ENCODE peak calls at places on chromosomes 6 and 20, in eight cellular contexts. W is neural progenitor cell; B is A673; L is IMR-90; P is adrenal gland; D is fibroblast of lung; S is CD8-positive, alpha-beta T cell; O is transverse colon. X is an unnamed sample.

GRCh38 chr6:34771727-34772126 is 14.4 kb downstream of the SNRPC start:
- DNase-seq in W (no peak), B (no peak), L (peak; percentile 83), P (no peak), D (peak; percentile 88), S (no peak), O (no peak), X (no peak)

GRCh38 chr6:53240763-53241162 is 92.1 kb upstream of the GCM1 start:
- DNase-seq in W (no peak), B (no peak), L (no peak), P (no peak), D (no peak), S (no peak), O (no peak), X (no peak)

GRCh38 chr6:147752686-147753418 is 244.4 kb downstream of the SAMD5 start:
- DNase-seq in W (no peak), B (no peak), L (peak; percentile 9), P (no peak), D (peak; percentile 8), S (no peak), O (no peak), X (no peak)

GRCh38 chr20:37564388-37565133 is 36.9 kb upstream of the BLCAP start:
- DNase-seq in W (peak; percentile 87), B (peak; percentile 68), L (no peak), P (no peak), D (no peak), S (no peak), O (peak; percentile 44), X (peak; percentile 88)

GRCh38 chr6:79750806-79751205 is 119.7 kb downstream of the SH3BGRL2 start:
- DNase-seq in W (peak; percentile 64), B (peak; percentile 15), L (no peak), P (no peak), D (no peak), S (no peak), O (no peak), X (no peak)

GRCh38 chr6:1170793-1171192 is 141.1 kb upstream of the FOXQ1 start:
- DNase-seq in W (no peak), B (no peak), L (no peak), P (no peak), D (no peak), S (no peak), O (no peak), X (no peak)

GRCh38 chr6:54624779-54625178 is 221.8 kb upstream of the FAM83B start:
- DNase-seq in W (no peak), B (no peak), L (peak; percentile 76), P (no peak), D (peak; percentile 99), S (no peak), O (no peak), X (no peak)

GRCh38 chr20:2295886-2296544 is at the start of gene TGM3:
- DNase-seq in W (no peak), B (no peak), L (no peak), P (no peak), D (no peak), S (no peak), O (no peak), X (no peak)

GRCh38 chr20:49685809-49686208 is 27.9 kb downstream of the B4GALT5 start:
- DNase-seq in W (no peak), B (peak; percentile 87), L (peak; percentile 72), P (no peak), D (peak; percentile 75), S (no peak), O (no peak), X (no peak)

GRCh38 chr6:110999634-111000270 is 17.9 kb downstream of the RPF2 start:
- DNase-seq in W (peak; percentile 16), B (peak; percentile 19), L (peak; percentile 46), P (no peak), D (peak; percentile 11), S (no peak), O (no peak), X (no peak)

GRCh38 chr20:1811621-1812498 is 83.3 kb upstream of the SIRPA start:
- DNase-seq in W (peak; percentile 69), B (no peak), L (peak; percentile 41), P (no peak), D (peak; percentile 51), S (no peak), O (no peak), X (no peak)

GRCh38 chr6:137799950-137800568 is 67.0 kb upstream of the TNFAIP3 start:
- DNase-seq in W (peak; percentile 48), B (peak; percentile 65), L (peak; percentile 67), P (peak; percentile 69), D (peak; percentile 39), S (peak; percentile 43), O (peak; percentile 44), X (no peak)

GRCh38 chr20:51570755-51571469 is 28.4 kb upstream of the NFATC2 start:
- DNase-seq in W (no peak), B (no peak), L (peak; percentile 17), P (no peak), D (no peak), S (no peak), O (peak; percentile 15), X (peak; percentile 83)

GRCh38 chr6:35581633-35582032 is 68.9 kb upstream of the TULP1 start:
- DNase-seq in W (no peak), B (no peak), L (peak; percentile 26), P (no peak), D (peak; percentile 63), S (no peak), O (no peak), X (no peak)

GRCh38 chr6:63635563-63636515 is at the start of gene PHF3:
- DNase-seq in W (peak; percentile 97), B (peak; percentile 95), L (peak; percentile 84), P (peak; percentile 93), D (peak; percentile 86), S (peak; percentile 81), O (peak; percentile 93), X (peak; percentile 95)

GRCh38 chr20:8854566-8854965 is 214.3 kb upstream of the PLCB4 start:
- DNase-seq in W (peak; percentile 10), B (peak; percentile 71), L (peak; percentile 83), P (peak; percentile 29), D (peak; percentile 64), S (no peak), O (peak; percentile 12), X (peak; percentile 73)

GRCh38 chr6:36686668-36687513 is 8.4 kb downstream of the CDKN1A start:
- DNase-seq in W (no peak), B (no peak), L (no peak), P (no peak), D (no peak), S (no peak), O (no peak), X (no peak)

GRCh38 chr6:151400473-151400872 is 9.1 kb upstream of the ZBTB2 start:
- DNase-seq in W (no peak), B (no peak), L (peak; percentile 75), P (no peak), D (peak; percentile 74), S (no peak), O (no peak), X (no peak)

GRCh38 chr6:76441850-76442249 is 369.4 kb upstream of the IMPG1 start:
- DNase-seq in W (peak; percentile 15), B (no peak), L (no peak), P (no peak), D (no peak), S (no peak), O (no peak), X (no peak)

GRCh38 chr6:156828280-156828703 is 51.1 kb downstream of the ARID1B start:
- DNase-seq in W (no peak), B (no peak), L (peak; percentile 91), P (peak; percentile 67), D (peak; percentile 93), S (no peak), O (no peak), X (no peak)

GRCh38 chr6:136066005-136066404 is 184.1 kb downstream of the MTFR2 start:
- DNase-seq in W (no peak), B (no peak), L (peak; percentile 43), P (no peak), D (peak; percentile 41), S (no peak), O (no peak), X (no peak)

DNA sequence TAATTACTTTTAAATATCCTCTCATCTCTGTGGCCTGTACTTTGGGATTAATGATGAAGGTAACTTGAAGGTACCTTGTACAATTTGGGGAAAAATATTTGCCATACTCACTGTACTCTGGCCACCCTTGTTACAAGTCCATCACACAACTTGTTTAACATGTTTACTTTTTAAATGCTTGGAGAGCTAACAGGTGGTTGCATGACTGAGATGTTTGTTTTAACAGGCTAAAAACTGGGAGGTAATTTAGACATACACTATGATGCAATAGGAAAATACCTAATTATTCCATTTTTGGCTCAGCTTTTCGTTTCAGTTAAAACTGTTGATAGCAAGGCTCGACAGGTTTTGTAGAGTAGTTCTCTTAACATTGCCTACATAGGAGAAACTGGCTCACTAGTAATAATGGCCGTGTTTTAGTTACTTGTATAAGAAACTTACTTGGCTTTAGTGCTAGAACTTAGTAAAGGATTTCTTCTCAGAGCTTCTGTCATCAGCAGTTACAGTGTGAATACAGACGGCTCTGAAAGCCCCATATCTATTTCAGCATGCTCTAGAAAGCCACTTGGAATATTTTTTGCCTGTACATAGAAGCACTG is 489.8 kb upstream of the SOX4 start:
- DNase-seq in W (no peak), B (no peak), L (peak; percentile 52), P (no peak), D (peak; percentile 10), S (no peak), O (no peak), X (no peak)
- H3K4me1 ChIP-seq in W (peaks cover 41% of the 10 kb centered on the region), B (peaks cover 3% of the 10 kb centered on the region), L (no peaks in the 10 kb centered on the region), P (no peaks in the 10 kb centered on the region), D (no peaks in the 10 kb centered on the region), S (no peaks in the 10 kb centered on the region), O (no peaks in the 10 kb centered on the region), X (no peaks in the 10 kb centered on the region)

GRCh38 chr6:170053966-170054661 is 236.8 kb downstream of the DLL1 start:
- DNase-seq in W (no peak), B (no peak), L (no peak), P (no peak), D (no peak), S (no peak), O (peak; percentile 4), X (no peak)
- H3K9me3 ChIP-seq in W (no peaks in the 10 kb centered on the region), B (no peaks in the 10 kb centered on the region), L (peaks cover 44% of the 10 kb centered on the region), P (no peaks in the 10 kb centered on the region), D (no peaks in the 10 kb centered on the region), S (no peaks in the 10 kb centered on the region), O (no peaks in the 10 kb centered on the region), X (no peaks in the 10 kb centered on the region)

GRCh38 chr6:166027761-166028160 is 139.9 kb downstream of the TBXT start:
- DNase-seq in W (no peak), B (no peak), L (peak; percentile 61), P (no peak), D (peak; percentile 57), S (no peak), O (no peak), X (no peak)
- H3K4me1 ChIP-seq in W (peaks cover 3% of the 10 kb centered on the region), B (no peaks in the 10 kb centered on the region), L (peaks cover 33% of the 10 kb centered on the region), P (no peaks in the 10 kb centered on the region), D (peaks cover 19% of the 10 kb centered on the region), S (no peaks in the 10 kb centered on the region), O (no peaks in the 10 kb centered on the region), X (no peaks in the 10 kb centered on the region)

DNA sequence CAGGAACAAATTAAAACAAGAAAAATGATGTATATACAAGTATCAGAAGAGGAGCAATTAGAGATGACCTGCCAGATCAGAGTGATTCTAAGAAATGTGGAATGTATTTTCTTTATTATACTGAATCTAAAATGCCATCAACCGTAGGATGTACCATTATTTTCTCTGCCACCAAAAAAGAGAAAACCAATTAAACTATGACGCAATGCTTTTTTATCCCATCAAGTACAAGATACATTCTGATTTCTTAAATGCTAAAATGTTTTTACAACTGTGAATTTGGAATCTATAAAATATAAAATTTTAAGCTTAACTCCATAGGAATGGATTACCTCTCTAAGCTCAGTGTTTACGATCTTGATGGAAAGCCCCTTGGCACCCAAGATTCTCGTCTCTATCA is 85.9 kb downstream of the PHACTR1 start:
- DNase-seq in W (no peak), B (no peak), L (no peak), P (no peak), D (no peak), S (no peak), O (no peak), X (no peak)
- H3K9me3 ChIP-seq in W (no peaks in the 10 kb centered on the region), B (no peaks in the 10 kb centered on the region), L (peaks cover 4% of the 10 kb centered on the region), P (no peaks in the 10 kb centered on the region), D (no peaks in the 10 kb centered on the region), S (no peaks in the 10 kb centered on the region), O (no peaks in the 10 kb centered on the region), X (no peaks in the 10 kb centered on the region)

X was measured in aorta.